ENCODE peak calls at places on chromosomes 3 and 15, in nine cellular contexts. I, J, N, E, F, D, M, W and X are unnamed samples.

GRCh38 chr3:161552984-161553383 is 56.4 kb downstream of the OTOL1 start:
- DNase-seq in I (no peak), J (no peak), N (no peak), E (no peak), F (no peak), D (no peak), M (no peak), W (no peak), X (peak; percentile 77)

GRCh38 chr3:148379763-148380162 is 317.9 kb upstream of the AGTR1 start:
- DNase-seq in I (peak; percentile 27), J (no peak), N (peak; percentile 27), E (peak; percentile 79), F (no peak), D (peak; percentile 65), M (peak; percentile 40), W (no peak), X (peak; percentile 84)

GRCh38 chr15:92392966-92393286 is 755 bp upstream of the ST8SIA2 start:
- DNase-seq in I (no peak), J (no peak), N (no peak), E (no peak), F (no peak), D (no peak), M (no peak), W (no peak), X (no peak)

GRCh38 chr15:65083262-65083701 is 6.7 kb downstream of the KBTBD13 start:
- DNase-seq in I (no peak), J (peak; percentile 37), N (no peak), E (peak; percentile 55), F (no peak), D (no peak), M (no peak), W (no peak), X (peak; percentile 87)

GRCh38 chr3:98180311-98180710 is 13.8 kb downstream of the OR5H15 start:
- DNase-seq in I (no peak), J (no peak), N (no peak), E (no peak), F (no peak), D (no peak), M (no peak), W (no peak), X (no peak)

GRCh38 chr3:5479229-5479799 is 291.8 kb downstream of the EDEM1 start:
- DNase-seq in I (no peak), J (no peak), N (no peak), E (no peak), F (no peak), D (no peak), M (no peak), W (no peak), X (no peak)

GRCh38 chr15:39028069-39028468 is 463.5 kb upstream of the RASGRP1 start:
- DNase-seq in I (no peak), J (peak; percentile 77), N (no peak), E (peak; percentile 51), F (no peak), D (no peak), M (peak; percentile 2), W (no peak), X (no peak)

GRCh38 chr3:123419156-123419849 is 29.6 kb downstream of the ADCY5 start:
- DNase-seq in I (no peak), J (no peak), N (no peak), E (no peak), F (no peak), D (no peak), M (no peak), W (no peak), X (no peak)

GRCh38 chr3:72722930-72723726 is 125.1 kb downstream of the SHQ1 start:
- DNase-seq in I (peak; percentile 31), J (no peak), N (no peak), E (peak; percentile 84), F (no peak), D (no peak), M (peak; percentile 56), W (no peak), X (no peak)

GRCh38 chr3:193546129-193546528 is 8.6 kb downstream of the ATP13A4 start:
- DNase-seq in I (no peak), J (no peak), N (no peak), E (no peak), F (no peak), D (no peak), M (no peak), W (no peak), X (peak; percentile 3)

GRCh38 chr3:193831495-193832455 is 238.8 kb downstream of the OPA1 start:
- DNase-seq in I (peak; percentile 82), J (peak; percentile 95), N (no peak), E (peak; percentile 26), F (no peak), D (no peak), M (peak; percentile 67), W (no peak), X (no peak)

GRCh38 chr3:177606891-177607290 is 409.6 kb upstream of the TBL1XR1 start:
- DNase-seq in I (peak; percentile 66), J (no peak), N (no peak), E (no peak), F (no peak), D (peak; percentile 74), M (no peak), W (no peak), X (peak; percentile 85)

GRCh38 chr15:50134524-50135024 is 15.5 kb upstream of the ATP8B4 start:
- DNase-seq in I (no peak), J (peak; percentile 71), N (no peak), E (peak; percentile 94), F (no peak), D (no peak), M (no peak), W (no peak), X (no peak)

GRCh38 chr3:144431134-144431533 is 459.5 kb downstream of the DIPK2A start:
- DNase-seq in I (no peak), J (no peak), N (no peak), E (no peak), F (no peak), D (no peak), M (no peak), W (no peak), X (no peak)

GRCh38 chr3:3573341-3573740 is 225.9 kb upstream of the LRRN1 start:
- DNase-seq in I (no peak), J (no peak), N (no peak), E (no peak), F (no peak), D (no peak), M (no peak), W (no peak), X (no peak)

GRCh38 chr3:56706629-56707028 is 23.6 kb upstream of the TASOR start:
- DNase-seq in I (no peak), J (no peak), N (no peak), E (no peak), F (no peak), D (no peak), M (no peak), W (no peak), X (no peak)